ENCODE peak calls at places on chromosomes 16 and 17, in eight cellular contexts. J is fibroblast of lung; M is left ventricle myocardium superior; A is AML-193; E is stimulated activated CD4-positive, alpha-beta T cell treated with anti-CD3 and anti-CD28 coated beads, Interleukin-2, amount 100 ng/mL, for 48 hours; Q is midbrain; K is activated naive CD8-positive, alpha-beta T cell treated with anti-CD3 and anti-CD28 coated beads for 36 hours; V is EL. O is an unnamed sample.

GRCh38 chr17:2940352-2940751 is 123.1 kb downstream of the OR1D5 start:
- DNase-seq in J (no peak), M (peak; percentile 88), A (no peak), E (no peak), Q (peak; percentile 73), K (no peak), V (no peak), O (peak; percentile 88)

GRCh38 chr16:58508671-58509251 is 6.6 kb upstream of the SETD6 start:
- DNase-seq in J (no peak), M (no peak), A (no peak), E (no peak), Q (no peak), K (no peak), V (no peak), O (no peak)

GRCh38 chr16:27906883-27907282 is 156.6 kb downstream of the GSG1L start:
- DNase-seq in J (no peak), M (no peak), A (no peak), E (no peak), Q (no peak), K (no peak), V (no peak), O (no peak)

GRCh38 chr16:12781777-12782176 is 21.9 kb downstream of the CPPED1 start:
- DNase-seq in J (no peak), M (no peak), A (no peak), E (no peak), Q (no peak), K (no peak), V (no peak), O (no peak)

GRCh38 chr17:79038545-79039135 is 14.7 kb downstream of the C1QTNF1 start:
- DNase-seq in J (peak; percentile 95), M (peak; percentile 58), A (no peak), E (no peak), Q (no peak), K (no peak), V (peak; percentile 91), O (peak; percentile 96)

GRCh38 chr16:81522141-81522701 is 77.6 kb downstream of the CMIP start:
- DNase-seq in J (no peak), M (no peak), A (no peak), E (no peak), Q (peak; percentile 16), K (no peak), V (no peak), O (peak; percentile 15)

GRCh38 chr17:72393553-72393952 is 272.7 kb downstream of the SOX9 start:
- DNase-seq in J (peak; percentile 79), M (no peak), A (no peak), E (no peak), Q (no peak), K (no peak), V (peak; percentile 96), O (peak; percentile 95)

GRCh38 chr16:55497558-55497957 is 11.3 kb upstream of the LPCAT2 start:
- DNase-seq in J (no peak), M (no peak), A (no peak), E (no peak), Q (no peak), K (no peak), V (no peak), O (no peak)

GRCh38 chr16:67461600-67462278 is 19.2 kb downstream of the ATP6V0D1 start:
- DNase-seq in J (no peak), M (no peak), A (no peak), E (no peak), Q (no peak), K (no peak), V (no peak), O (peak; percentile 65)

GRCh38 chr17:69672924-69673323 is 258.4 kb downstream of the MAP2K6 start:
- DNase-seq in J (peak; percentile 62), M (no peak), A (no peak), E (no peak), Q (no peak), K (no peak), V (peak; percentile 87), O (no peak)

GRCh38 chr16:8048433-8048832 is 541.9 kb downstream of the TMEM114 start:
- DNase-seq in J (no peak), M (no peak), A (no peak), E (no peak), Q (no peak), K (no peak), V (no peak), O (no peak)

GRCh38 chr17:77899494-77899893 is 59.0 kb upstream of the TNRC6C start:
- DNase-seq in J (no peak), M (no peak), A (no peak), E (no peak), Q (no peak), K (no peak), V (no peak), O (no peak)

GRCh38 chr17:7428557-7428956 is at the start of gene SPEM3:
- DNase-seq in J (no peak), M (no peak), A (no peak), E (no peak), Q (no peak), K (no peak), V (no peak), O (peak; percentile 85)

GRCh38 chr16:10859650-10860049 is 17.4 kb upstream of the CIITA start:
- DNase-seq in J (no peak), M (no peak), A (no peak), E (no peak), Q (no peak), K (no peak), V (no peak), O (no peak)

GRCh38 chr17:74453665-74454196 is 12.7 kb upstream of the CD300A start:
- DNase-seq in J (no peak), M (no peak), A (peak; percentile 84), E (peak; percentile 65), Q (peak; percentile 88), K (no peak), V (peak; percentile 61), O (no peak)

GRCh38 chr16:56695246-56695645 is 13.0 kb downstream of the MT1X start:
- DNase-seq in J (no peak), M (no peak), A (no peak), E (no peak), Q (no peak), K (no peak), V (no peak), O (no peak)

GRCh38 chr16:27429981-27430441 is 28.0 kb downstream of the IL21R start:
- DNase-seq in J (no peak), M (no peak), A (no peak), E (no peak), Q (no peak), K (no peak), V (no peak), O (peak; percentile 27)

GRCh38 chr16:73095142-73095791 is 47.3 kb upstream of the ZFHX3 start:
- DNase-seq in J (peak; percentile 66), M (no peak), A (no peak), E (no peak), Q (no peak), K (no peak), V (no peak), O (no peak)

GRCh38 chr16:48913384-48913783 is 303.4 kb upstream of the N4BP1 start:
- DNase-seq in J (no peak), M (no peak), A (no peak), E (no peak), Q (no peak), K (no peak), V (no peak), O (no peak)

GRCh38 chr17:75105269-75106080 is 4.3 kb upstream of the ARMC7 start:
- DNase-seq in J (no peak), M (peak; percentile 52), A (peak; percentile 40), E (no peak), Q (no peak), K (peak; percentile 22), V (peak; percentile 36), O (peak; percentile 91)

GRCh38 chr17:57357830-57358426 is 101.6 kb downstream of the MSI2 start:
- DNase-seq in J (no peak), M (no peak), A (no peak), E (no peak), Q (no peak), K (peak; percentile 17), V (no peak), O (no peak)

GRCh38 chr17:4534928-4535666 is 20.1 kb downstream of the MYBBP1A start:
- DNase-seq in J (no peak), M (no peak), A (no peak), E (no peak), Q (no peak), K (no peak), V (no peak), O (peak; percentile 88)

GRCh38 chr17:9726291-9726690 is 65.1 kb downstream of the DHRS7C start:
- DNase-seq in J (no peak), M (no peak), A (no peak), E (no peak), Q (no peak), K (no peak), V (no peak), O (no peak)

GRCh38 chr17:17855976-17856375 is 19.2 kb upstream of the SREBF1 start:
- DNase-seq in J (no peak), M (peak; percentile 34), A (no peak), E (no peak), Q (peak; percentile 34), K (no peak), V (no peak), O (peak; percentile 88)

GRCh38 chr16:85724126-85724879 is 26.6 kb downstream of the C16orf74 start:
- DNase-seq in J (no peak), M (no peak), A (no peak), E (no peak), Q (no peak), K (no peak), V (no peak), O (peak; percentile 84)

GRCh38 chr16:714079-714478 is 839 bp upstream of the METRN start:
- DNase-seq in J (no peak), M (no peak), A (no peak), E (no peak), Q (no peak), K (no peak), V (peak; percentile 54), O (no peak)

GRCh38 chr17:57970706-57971105 is 15.5 kb upstream of the CUEDC1 start:
- DNase-seq in J (no peak), M (no peak), A (no peak), E (no peak), Q (no peak), K (no peak), V (peak; percentile 43), O (no peak)

O was measured in osteoblast.